ENCODE peak calls at places on chromosome 19, in four cellular contexts. N, Q, H and U are unnamed samples.

GRCh38 chr19:18093439-18094161 is 4.0 kb upstream of the MAST3 start:
- DNase-seq in H (peak; percentile 47), Q (peak; percentile 91), N (no peak), U (no peak)

GRCh38 chr19:18274776-18275356 is 614 bp upstream of the IQCN start:
- DNase-seq in Q (peak; percentile 55), N (no peak), H (peak; percentile 82), U (no peak)

GRCh38 chr19:16524991-16525734 is 17.1 kb downstream of the CHERP start:
- DNase-seq in H (no peak), N (no peak), Q (peak; percentile 16), U (no peak)

GRCh38 chr19:34502582-34503545 is 21.3 kb downstream of the WTIP start:
- DNase-seq in Q (no peak), N (no peak), H (no peak), U (peak; percentile 4)

GRCh38 chr19:9370747-9371619 is 8.2 kb downstream of the ZNF177 start:
- DNase-seq in N (no peak), H (no peak), Q (no peak), U (no peak)

GRCh38 chr19:10120538-10121198 is 969 bp upstream of the EIF3G start:
- DNase-seq in H (no peak), N (no peak), Q (no peak), U (no peak)

GRCh38 chr19:10299545-10300458 is 9.8 kb downstream of the ZGLP1 start:
- DNase-seq in Q (peak; percentile 85), H (no peak), N (no peak), U (no peak)

GRCh38 chr19:28667348-28667977 is 545.5 kb downstream of the UQCRFS1 start:
- DNase-seq in H (no peak), N (no peak), Q (no peak), U (no peak)

GRCh38 chr19:19321143-19321577 is 531 bp downstream of the MAU2 start:
- DNase-seq in N (no peak), Q (peak; percentile 65), H (peak; percentile 55), U (peak; percentile 40)
- TF ChIP-seq TCF7 in N (no peak), Q (no peak), H (no peak), U (no peak)

DNA sequence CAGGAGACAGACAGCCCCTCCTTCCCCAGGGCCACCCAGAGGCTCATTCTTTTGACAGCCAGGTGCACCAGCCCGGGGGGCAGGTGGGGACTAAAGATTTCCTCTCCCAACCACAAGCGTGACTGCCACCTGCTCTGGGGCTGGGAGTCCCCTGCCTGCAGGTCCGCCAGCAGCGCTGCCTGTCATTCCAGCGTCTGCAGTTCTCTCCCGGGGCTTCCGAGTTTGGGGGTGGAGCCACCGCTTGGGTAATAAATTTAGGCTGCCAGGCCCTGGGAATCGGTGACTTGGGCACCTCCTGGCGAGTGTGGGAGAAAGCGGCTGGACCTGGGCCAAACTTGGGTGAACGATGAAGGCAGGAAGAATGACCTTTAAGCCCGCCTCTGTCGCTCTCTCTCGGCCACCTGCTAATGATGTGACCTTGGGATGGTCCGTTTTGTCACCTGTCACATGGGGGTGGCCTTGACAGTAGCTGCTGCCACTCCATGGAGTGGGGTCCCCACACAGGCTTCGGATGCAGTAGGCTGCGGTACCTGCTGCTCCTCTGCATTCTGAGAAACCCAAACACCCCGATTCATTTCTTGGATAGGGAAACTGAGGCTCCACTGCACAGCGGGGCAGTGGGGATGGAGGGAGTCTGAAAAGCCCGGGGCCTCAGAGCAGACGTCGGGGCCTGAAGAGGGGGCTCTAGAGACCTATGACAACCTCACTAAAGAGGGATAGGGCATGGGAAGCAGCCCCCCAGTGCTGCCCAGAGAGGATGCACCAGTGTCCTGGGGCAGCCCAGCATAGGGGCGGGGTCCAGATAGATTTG is 12.8 kb downstream of the FUT6 start:
- DNase-seq in Q (no peak), H (peak; percentile 87), N (no peak), U (peak; percentile 69)
- TF ChIP-seq TCF7 in Q (no peak), H (no peak), N (no peak), U (no peak)

GRCh38 chr19:49558591-49558990 is 21.8 kb downstream of the NOSIP start:
- DNase-seq in N (no peak), H (no peak), Q (no peak), U (no peak)
- TF ChIP-seq TCF7 in N (no peak), H (no peak), Q (no peak), U (no peak)

DNA sequence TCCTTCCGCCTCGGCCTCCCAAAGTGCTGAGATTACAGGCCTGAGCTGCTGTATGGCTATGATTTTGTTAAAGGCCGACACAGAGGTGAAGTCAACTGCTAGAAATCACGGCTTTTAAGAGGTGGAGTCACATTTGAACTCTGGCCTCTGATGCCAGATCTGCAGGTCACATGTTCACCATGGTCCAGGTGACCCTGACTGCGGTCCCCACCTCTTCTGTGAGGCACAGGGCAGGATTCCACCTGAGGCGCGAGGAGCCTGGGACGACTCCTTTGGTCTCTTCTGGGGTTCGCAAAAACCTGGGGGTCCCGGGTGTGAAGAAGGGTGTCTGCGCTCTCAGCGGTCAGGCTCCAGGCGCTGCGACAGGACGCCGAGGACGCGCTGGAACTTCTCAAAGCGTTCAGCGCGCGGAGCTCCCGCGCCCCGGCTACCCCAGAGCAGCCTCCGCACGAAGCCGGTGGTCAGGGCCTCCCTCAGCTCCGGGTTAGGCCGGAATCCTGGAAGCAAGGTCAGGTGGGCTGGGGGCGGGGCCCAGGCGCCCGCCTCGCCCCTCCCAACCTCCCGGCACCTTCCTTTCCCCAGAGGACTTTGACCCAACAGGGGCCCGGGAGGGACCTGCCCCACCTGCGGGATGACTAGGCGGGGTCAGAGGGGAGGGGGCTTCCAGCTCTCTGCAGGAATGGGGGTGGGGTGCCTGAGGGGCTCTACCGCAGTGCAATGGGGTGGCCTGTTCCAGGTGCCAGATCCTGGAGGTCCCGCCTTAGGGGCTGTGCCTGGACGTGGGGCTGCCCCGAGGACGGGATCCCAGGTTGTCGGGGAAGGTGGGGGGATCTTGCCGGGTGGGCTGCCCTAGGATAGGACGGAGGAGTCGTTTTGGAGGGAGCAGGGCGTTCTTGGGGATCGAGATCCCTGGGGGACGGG is 13.0 kb downstream of the TRIP10 start:
- DNase-seq in H (peak; percentile 80), N (no peak), Q (no peak), U (peak; percentile 90)
- TF ChIP-seq TCF7 in H (no peak), N (no peak), Q (no peak), U (no peak)